ENCODE peak calls at places on chromosomes 7 and 10, in seven cellular contexts. One of them, this sample, is unnamed.

GRCh38 chr10:14578060-14578952 is 196.4 kb downstream of the FAM107B start:
- DNase-seq in neuronal stem cell: no peak
- DNase-seq in IMR-90: peak; percentile 68
- DNase-seq in mesendoderm: peak; percentile 85
- DNase-seq in trophoblast cell: peak; percentile 85
- DNase-seq in H9: peak; percentile 14
- DNase-seq in H1: no peak
- DNase-seq in this sample: no peak

GRCh38 chr10:132678436-132679216 is 107.3 kb downstream of the NKX6-2 start:
- DNase-seq in neuronal stem cell: no peak
- DNase-seq in IMR-90: no peak
- DNase-seq in mesendoderm: no peak
- DNase-seq in trophoblast cell: no peak
- DNase-seq in H9: peak; percentile 14
- DNase-seq in H1: no peak
- DNase-seq in this sample: no peak

GRCh38 chr7:27600247-27600646 is 62.4 kb downstream of the HIBADH start:
- DNase-seq in neuronal stem cell: no peak
- DNase-seq in IMR-90: no peak
- DNase-seq in mesendoderm: no peak
- DNase-seq in trophoblast cell: no peak
- DNase-seq in H9: no peak
- DNase-seq in H1: no peak
- DNase-seq in this sample: no peak

GRCh38 chr7:106283831-106284515 is 810 bp downstream of the NAMPT start:
- DNase-seq in neuronal stem cell: peak; percentile 27
- DNase-seq in IMR-90: peak; percentile 37
- DNase-seq in mesendoderm: peak; percentile 59
- DNase-seq in trophoblast cell: peak; percentile 71
- DNase-seq in H9: no peak
- DNase-seq in H1: no peak
- DNase-seq in this sample: peak; percentile 63

GRCh38 chr7:9890092-9890491 is 1083.6 kb upstream of the PHF14 start:
- DNase-seq in neuronal stem cell: no peak
- DNase-seq in IMR-90: no peak
- DNase-seq in mesendoderm: peak; percentile 41
- DNase-seq in trophoblast cell: no peak
- DNase-seq in H9: peak; percentile 41
- DNase-seq in H1: peak; percentile 53
- DNase-seq in this sample: no peak

GRCh38 chr10:114077815-114078219 is 34.2 kb downstream of the ADRB1 start:
- DNase-seq in neuronal stem cell: no peak
- DNase-seq in IMR-90: no peak
- DNase-seq in mesendoderm: peak; percentile 77
- DNase-seq in trophoblast cell: no peak
- DNase-seq in H9: peak; percentile 67
- DNase-seq in H1: peak; percentile 46
- DNase-seq in this sample: no peak

GRCh38 chr10:18683427-18683826 is 24.2 kb downstream of the ARL5B start:
- DNase-seq in neuronal stem cell: no peak
- DNase-seq in IMR-90: peak; percentile 82
- DNase-seq in mesendoderm: no peak
- DNase-seq in trophoblast cell: peak; percentile 17
- DNase-seq in H9: no peak
- DNase-seq in H1: no peak
- DNase-seq in this sample: peak; percentile 15

GRCh38 chr10:116440330-116441030 is 12.8 kb downstream of the PNLIPRP3 start:
- DNase-seq in neuronal stem cell: no peak
- DNase-seq in IMR-90: no peak
- DNase-seq in mesendoderm: no peak
- DNase-seq in trophoblast cell: no peak
- DNase-seq in H9: no peak
- DNase-seq in H1: no peak
- DNase-seq in this sample: no peak

GRCh38 chr7:110386914-110387313 is 704.0 kb upstream of the LRRN3 start:
- DNase-seq in neuronal stem cell: no peak
- DNase-seq in IMR-90: peak; percentile 79
- DNase-seq in mesendoderm: peak; percentile 82
- DNase-seq in trophoblast cell: peak; percentile 90
- DNase-seq in H9: no peak
- DNase-seq in H1: no peak
- DNase-seq in this sample: peak; percentile 62

GRCh38 chr7:42639930-42640329 is 271.9 kb downstream of the C7orf25 start:
- DNase-seq in neuronal stem cell: no peak
- DNase-seq in IMR-90: no peak
- DNase-seq in mesendoderm: no peak
- DNase-seq in trophoblast cell: no peak
- DNase-seq in H9: no peak
- DNase-seq in H1: no peak
- DNase-seq in this sample: no peak

GRCh38 chr7:157389951-157390730 is 53.3 kb downstream of the DNAJB6 start:
- DNase-seq in neuronal stem cell: no peak
- DNase-seq in IMR-90: no peak
- DNase-seq in mesendoderm: no peak
- DNase-seq in trophoblast cell: peak; percentile 75
- DNase-seq in H9: no peak
- DNase-seq in H1: no peak
- DNase-seq in this sample: peak; percentile 19

GRCh38 chr7:129913428-129913827 is 39.3 kb downstream of the UBE2H start:
- DNase-seq in neuronal stem cell: no peak
- DNase-seq in IMR-90: no peak
- DNase-seq in mesendoderm: no peak
- DNase-seq in trophoblast cell: no peak
- DNase-seq in H9: no peak
- DNase-seq in H1: no peak
- DNase-seq in this sample: no peak

GRCh38 chr7:129908181-129908580 is 44.6 kb downstream of the UBE2H start:
- DNase-seq in neuronal stem cell: no peak
- DNase-seq in IMR-90: no peak
- DNase-seq in mesendoderm: no peak
- DNase-seq in trophoblast cell: no peak
- DNase-seq in H9: no peak
- DNase-seq in H1: no peak
- DNase-seq in this sample: no peak

GRCh38 chr7:129909669-129910068 is 43.1 kb downstream of the UBE2H start:
- DNase-seq in neuronal stem cell: no peak
- DNase-seq in IMR-90: no peak
- DNase-seq in mesendoderm: no peak
- DNase-seq in trophoblast cell: no peak
- DNase-seq in H9: no peak
- DNase-seq in H1: peak; percentile 7
- DNase-seq in this sample: no peak

GRCh38 chr7:129914536-129915272 is 38.1 kb downstream of the UBE2H start:
- DNase-seq in neuronal stem cell: no peak
- DNase-seq in IMR-90: no peak
- DNase-seq in mesendoderm: peak; percentile 36
- DNase-seq in trophoblast cell: no peak
- DNase-seq in H9: no peak
- DNase-seq in H1: peak; percentile 22
- DNase-seq in this sample: no peak

GRCh38 chr7:129911790-129912189 is 41.0 kb downstream of the UBE2H start:
- DNase-seq in neuronal stem cell: no peak
- DNase-seq in IMR-90: peak; percentile 34
- DNase-seq in mesendoderm: no peak
- DNase-seq in trophoblast cell: peak; percentile 52
- DNase-seq in H9: no peak
- DNase-seq in H1: peak; percentile 8
- DNase-seq in this sample: no peak
- H3K23ac ChIP-seq in neuronal stem cell: no peak overlapping the region
- H3K23ac ChIP-seq in IMR-90: no peak overlapping the region
- H3K23ac ChIP-seq in mesendoderm: no peak overlapping the region
- H3K23ac ChIP-seq in trophoblast cell: no peak overlapping the region
- H3K23ac ChIP-seq in H9: no peak overlapping the region
- H3K23ac ChIP-seq in H1: no peak overlapping the region
- H3K23ac ChIP-seq in this sample: no peak overlapping the region

DNA sequence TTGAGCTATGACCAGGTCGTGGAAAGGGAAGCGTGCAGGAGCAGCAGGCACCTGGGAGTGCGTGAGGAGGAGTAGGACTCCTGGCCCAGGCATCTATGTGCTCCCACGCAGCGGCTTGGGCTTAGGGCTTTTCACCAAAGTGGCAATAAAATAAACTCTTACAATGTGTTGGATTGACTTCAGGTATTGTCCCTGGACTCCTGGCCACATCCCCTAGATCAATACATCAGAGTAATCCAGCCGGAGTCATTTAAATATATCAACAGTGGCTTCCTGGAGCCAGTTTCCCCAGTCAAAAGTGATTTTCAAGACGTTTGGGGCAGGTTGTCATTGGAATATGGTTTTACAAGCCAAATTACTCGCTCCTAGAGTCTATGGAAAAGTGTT is 344.4 kb downstream of the WDR11 start:
- DNase-seq in neuronal stem cell: no peak
- DNase-seq in IMR-90: no peak
- DNase-seq in mesendoderm: no peak
- DNase-seq in trophoblast cell: no peak
- DNase-seq in H9: no peak
- DNase-seq in H1: no peak
- DNase-seq in this sample: no peak
- H3K23ac ChIP-seq in neuronal stem cell: no peak overlapping the region
- H3K23ac ChIP-seq in IMR-90: no peak overlapping the region
- H3K23ac ChIP-seq in mesendoderm: no peak overlapping the region
- H3K23ac ChIP-seq in trophoblast cell: no peak overlapping the region
- H3K23ac ChIP-seq in H9: no peak overlapping the region
- H3K23ac ChIP-seq in H1: no peak overlapping the region
- H3K23ac ChIP-seq in this sample: no peak overlapping the region

GRCh38 chr7:41010967-41011366 is 691.9 kb downstream of the INHBA start:
- DNase-seq in neuronal stem cell: no peak
- DNase-seq in IMR-90: no peak
- DNase-seq in mesendoderm: no peak
- DNase-seq in trophoblast cell: no peak
- DNase-seq in H9: no peak
- DNase-seq in H1: no peak
- DNase-seq in this sample: peak; percentile 63
- H3K23ac ChIP-seq in neuronal stem cell: no peak overlapping the region
- H3K23ac ChIP-seq in IMR-90: peak overlapping the region; percentile 49
- H3K23ac ChIP-seq in mesendoderm: no peak overlapping the region
- H3K23ac ChIP-seq in trophoblast cell: no peak overlapping the region
- H3K23ac ChIP-seq in H9: no peak overlapping the region
- H3K23ac ChIP-seq in H1: no peak overlapping the region
- H3K23ac ChIP-seq in this sample: no peak overlapping the region

GRCh38 chr7:108669958-108670357 is 100.3 kb downstream of the DNAJB9 start:
- DNase-seq in neuronal stem cell: no peak
- DNase-seq in IMR-90: no peak
- DNase-seq in mesendoderm: peak; percentile 6
- DNase-seq in trophoblast cell: no peak
- DNase-seq in H9: no peak
- DNase-seq in H1: no peak
- DNase-seq in this sample: no peak
- H3K23ac ChIP-seq in neuronal stem cell: no peak overlapping the region
- H3K23ac ChIP-seq in IMR-90: no peak overlapping the region
- H3K23ac ChIP-seq in mesendoderm: no peak overlapping the region
- H3K23ac ChIP-seq in trophoblast cell: no peak overlapping the region
- H3K23ac ChIP-seq in H9: no peak overlapping the region
- H3K23ac ChIP-seq in H1: no peak overlapping the region
- H3K23ac ChIP-seq in this sample: no peak overlapping the region

This sample was measured in mesenchymal stem cell.